ENCODE peak calls at places on chromosomes 5 and 9, in five cellular contexts. One of them, this sample, is unnamed.

GRCh38 chr5:133780619-133781280 is 168.4 kb upstream of the FSTL4 start:
- DNase-seq in germinal center: no peak
- DNase-seq in SW480: no peak
- DNase-seq in T-helper 1 cell: no peak
- DNase-seq in left ventricle myocardium inferior: no peak
- DNase-seq in this sample: no peak

GRCh38 chr5:54905942-54906537 is 79.4 kb downstream of the ESM1 start:
- DNase-seq in T-helper 1 cell: no peak
- DNase-seq in left ventricle myocardium inferior: peak
- DNase-seq in germinal center: peak
- DNase-seq in SW480: peak
- DNase-seq in this sample: peak

GRCh38 chr5:157388148-157388547 is 71.9 kb upstream of the NIPAL4 start:
- DNase-seq in T-helper 1 cell: no peak
- DNase-seq in SW480: no peak
- DNase-seq in left ventricle myocardium inferior: no peak
- DNase-seq in germinal center: no peak
- DNase-seq in this sample: no peak

GRCh38 chr5:87877495-87877894 is 391.1 kb downstream of the TMEM161B start:
- DNase-seq in T-helper 1 cell: no peak
- DNase-seq in germinal center: no peak
- DNase-seq in SW480: no peak
- DNase-seq in left ventricle myocardium inferior: no peak
- DNase-seq in this sample: no peak

GRCh38 chr5:10319202-10319851 is 11.6 kb upstream of the CMBL start:
- DNase-seq in left ventricle myocardium inferior: no peak
- DNase-seq in SW480: no peak
- DNase-seq in T-helper 1 cell: no peak
- DNase-seq in germinal center: no peak
- DNase-seq in this sample: no peak

GRCh38 chr9:1018121-1018520 is 32.0 kb upstream of the DMRT2 start:
- DNase-seq in SW480: peak
- DNase-seq in germinal center: no peak
- DNase-seq in left ventricle myocardium inferior: no peak
- DNase-seq in T-helper 1 cell: no peak
- DNase-seq in this sample: no peak

GRCh38 chr9:93828331-93829097 is 126.6 kb downstream of the BARX1 start:
- DNase-seq in germinal center: no peak
- DNase-seq in left ventricle myocardium inferior: no peak
- DNase-seq in T-helper 1 cell: no peak
- DNase-seq in SW480: no peak
- DNase-seq in this sample: no peak

GRCh38 chr5:159053216-159053615 is 46.5 kb downstream of the EBF1 start:
- DNase-seq in T-helper 1 cell: no peak
- DNase-seq in germinal center: peak
- DNase-seq in SW480: no peak
- DNase-seq in left ventricle myocardium inferior: no peak
- DNase-seq in this sample: no peak

GRCh38 chr9:19682416-19682815 is 106.4 kb downstream of the SLC24A2 start:
- DNase-seq in SW480: no peak
- DNase-seq in germinal center: no peak
- DNase-seq in T-helper 1 cell: no peak
- DNase-seq in left ventricle myocardium inferior: no peak
- DNase-seq in this sample: no peak

GRCh38 chr5:10323588-10324488 is 16.1 kb upstream of the CMBL start:
- DNase-seq in left ventricle myocardium inferior: no peak
- DNase-seq in germinal center: no peak
- DNase-seq in SW480: no peak
- DNase-seq in T-helper 1 cell: no peak
- DNase-seq in this sample: no peak

GRCh38 chr9:97527626-97528528 is 26.4 kb downstream of the TMOD1 start:
- DNase-seq in germinal center: no peak
- DNase-seq in T-helper 1 cell: no peak
- DNase-seq in left ventricle myocardium inferior: no peak
- DNase-seq in SW480: peak
- DNase-seq in this sample: no peak

GRCh38 chr5:73213566-73213998 is 40.6 kb downstream of the TMEM174 start:
- DNase-seq in SW480: no peak
- DNase-seq in T-helper 1 cell: no peak
- DNase-seq in left ventricle myocardium inferior: no peak
- DNase-seq in germinal center: no peak
- DNase-seq in this sample: no peak

GRCh38 chr9:6973089-6973488 is 215.3 kb downstream of the KDM4C start:
- DNase-seq in SW480: no peak
- DNase-seq in left ventricle myocardium inferior: no peak
- DNase-seq in T-helper 1 cell: no peak
- DNase-seq in germinal center: no peak
- DNase-seq in this sample: no peak

GRCh38 chr9:115261656-115262081 is 143.7 kb upstream of the TNC start:
- DNase-seq in left ventricle myocardium inferior: no peak
- DNase-seq in T-helper 1 cell: no peak
- DNase-seq in SW480: no peak
- DNase-seq in germinal center: no peak
- DNase-seq in this sample: no peak

GRCh38 chr5:32984851-32985250 is 273.7 kb downstream of the NPR3 start:
- DNase-seq in left ventricle myocardium inferior: no peak
- DNase-seq in SW480: no peak
- DNase-seq in germinal center: no peak
- DNase-seq in T-helper 1 cell: no peak
- DNase-seq in this sample: no peak

GRCh38 chr9:106964822-106965525 is 102.0 kb downstream of the ZNF462 start:
- DNase-seq in germinal center: no peak
- DNase-seq in left ventricle myocardium inferior: no peak
- DNase-seq in T-helper 1 cell: no peak
- DNase-seq in SW480: no peak
- DNase-seq in this sample: no peak

GRCh38 chr9:86406366-86406765 is 52.2 kb upstream of the TUT7 start:
- DNase-seq in SW480: no peak
- DNase-seq in germinal center: no peak
- DNase-seq in left ventricle myocardium inferior: no peak
- DNase-seq in T-helper 1 cell: no peak
- DNase-seq in this sample: no peak

This sample was measured in activated gamma-delta T cell treated with anti-CD3 and anti-CD28 coated beads, Interleukin-2, amount 50 U/mL, for 16 hours.